ENCODE peak calls at places on chromosomes 13 and 19, in four cellular contexts. M is upper lobe of left lung, Z is lower leg skin, V is adrenal gland. L is an unnamed sample.

GRCh38 chr13:66940113-66940512 is 290.0 kb downstream of the PCDH9 start:
- DNase-seq in M (no peak), Z (no peak), V (no peak), L (no peak)

GRCh38 chr13:110323172-110323851 is 16.2 kb downstream of the COL4A2 start:
- DNase-seq in M (no peak), Z (no peak), V (no peak), L (no peak)

GRCh38 chr19:55014714-55015113 is 23.4 kb downstream of the GP6 start:
- DNase-seq in M (peak), Z (no peak), V (peak), L (no peak)

GRCh38 chr19:52226652-52227051 is 36.8 kb downstream of the PPP2R1A start:
- DNase-seq in M (no peak), Z (no peak), V (no peak), L (no peak)

GRCh38 chr19:50793558-50794065 is 3.4 kb downstream of the ACP4 start:
- DNase-seq in M (no peak), Z (no peak), V (no peak), L (no peak)

GRCh38 chr19:38245826-38246498 is 10.2 kb downstream of the PPP1R14A start:
- DNase-seq in M (no peak), Z (no peak), V (no peak), L (no peak)

GRCh38 chr13:53041968-53042485 is 13.4 kb downstream of the OLFM4 start:
- DNase-seq in M (no peak), Z (no peak), V (no peak), L (no peak)

GRCh38 chr19:48169974-48170803 is at the start of the genes LIG1 and ZSWIM9:
- DNase-seq in M (peak), Z (peak), V (peak), L (peak)

GRCh38 chr13:113110852-113111315 is 5.3 kb downstream of the F7 start:
- DNase-seq in M (no peak), Z (no peak), V (no peak), L (no peak)

GRCh38 chr13:98188544-98189166 is 11.6 kb upstream of the RNF113B start:
- DNase-seq in M (no peak), Z (no peak), V (no peak), L (no peak)

GRCh38 chr19:8180018-8180417 is 29.2 kb upstream of the CERS4 start:
- DNase-seq in M (no peak), Z (no peak), V (no peak), L (no peak)

GRCh38 chr19:7494416-7495098 is 5.7 kb upstream of the PEX11G start:
- DNase-seq in M (no peak), Z (no peak), V (peak), L (no peak)

GRCh38 chr13:27130223-27131015 is 41.2 kb downstream of the USP12 start:
- DNase-seq in M (no peak), Z (no peak), V (peak), L (no peak)

GRCh38 chr13:21673592-21674270 is 2.9 kb downstream of the FGF9 start:
- DNase-seq in M (peak), Z (no peak), V (peak), L (no peak)

GRCh38 chr13:87677334-87678234 is 6.4 kb downstream of the SLITRK5 start:
- DNase-seq in M (peak), Z (no peak), V (no peak), L (no peak)

GRCh38 chr13:47039106-47039505 is 142.3 kb upstream of the HTR2A start:
- DNase-seq in M (no peak), Z (no peak), V (no peak), L (no peak)

GRCh38 chr19:5480427-5480836 is 25.2 kb downstream of the ZNRF4 start:
- DNase-seq in M (no peak), Z (no peak), V (peak), L (no peak)

GRCh38 chr13:105097501-105097900 is 1438.0 kb downstream of the EFNB2 start:
- DNase-seq in M (no peak), Z (no peak), V (no peak), L (no peak)

GRCh38 chr13:63048648-63049047 is 1633.0 kb upstream of the PCDH20 start:
- DNase-seq in M (no peak), Z (no peak), V (no peak), L (no peak)

GRCh38 chr13:100521912-100522490 is 66.6 kb downstream of the GGACT start:
- DNase-seq in M (no peak), Z (no peak), V (no peak), L (no peak)

GRCh38 chr13:63279136-63279535 is 1863.5 kb upstream of the PCDH20 start:
- DNase-seq in M (no peak), Z (no peak), V (no peak), L (no peak)

GRCh38 chr13:36323951-36324566 is 22.1 kb downstream of the SPART start:
- DNase-seq in M (no peak), Z (no peak), V (no peak), L (no peak)

GRCh38 chr13:101049166-101049850 is 367.0 kb downstream of the NALCN start:
- DNase-seq in M (no peak), Z (no peak), V (no peak), L (no peak)

GRCh38 chr19:48630289-48631036 is 6.7 kb downstream of the DBP start:
- DNase-seq in M (peak), Z (no peak), V (peak), L (peak)

GRCh38 chr13:46211521-46212351 is at the start of gene LRRC63:
- DNase-seq in M (peak), Z (peak), V (peak), L (peak)

DNA sequence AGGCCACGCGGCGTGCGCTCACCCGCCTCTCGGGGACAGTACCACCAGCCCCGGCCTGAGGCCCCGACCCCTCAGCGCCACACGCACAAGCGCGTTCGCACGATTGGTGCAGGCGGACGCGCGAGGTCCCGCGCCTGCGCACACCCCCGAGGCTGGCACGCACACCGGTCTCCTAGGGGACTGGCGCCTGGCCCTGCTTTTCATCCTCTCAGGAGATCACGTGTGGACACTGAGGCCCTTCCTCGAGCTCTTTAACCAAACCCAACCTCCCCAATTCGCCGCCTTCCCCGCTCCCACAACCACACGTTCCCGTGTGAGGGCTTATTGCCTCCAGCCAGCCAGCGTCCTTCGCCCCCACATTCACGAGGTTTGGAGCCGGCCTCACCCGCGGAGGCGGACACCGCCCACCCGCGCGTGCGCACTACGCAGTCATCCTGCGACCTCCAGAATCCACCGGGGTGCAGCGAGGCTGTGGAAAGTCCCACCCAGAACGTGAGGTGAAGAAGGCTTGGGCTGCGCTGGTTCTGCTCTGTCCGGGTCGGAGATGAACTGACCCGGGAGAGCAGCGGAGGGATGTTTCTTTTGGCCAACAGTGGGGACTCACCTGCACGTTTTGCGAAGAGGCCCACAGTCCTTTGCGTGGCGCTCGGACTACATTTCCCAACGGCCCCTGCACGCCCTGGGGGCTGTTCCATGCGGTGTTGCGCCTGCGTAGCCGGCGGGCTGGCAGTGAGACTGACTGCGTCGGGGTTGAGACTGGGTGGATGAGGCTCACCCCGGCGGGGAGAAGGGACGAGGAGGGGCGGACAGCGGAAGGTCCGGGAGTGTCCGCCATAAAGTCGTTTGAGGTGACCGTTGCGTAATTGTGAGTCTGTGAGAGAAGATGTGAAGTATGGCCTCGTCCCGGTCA is 539 bp upstream of the ZNF667 start:
- DNase-seq in M (peak), Z (peak), V (peak), L (peak)
- TF ChIP-seq POLR2A in M (no peak), Z (no peak), V (peak), L (peak)

GRCh38 chr19:57302727-57303401 is 17.4 kb upstream of the ZNF543 start:
- DNase-seq in M (no peak), Z (no peak), V (peak), L (no peak)

GRCh38 chr19:57305056-57305455 is 15.2 kb upstream of the ZNF543 start:
- DNase-seq in M (no peak), Z (no peak), V (no peak), L (no peak)

DNA sequence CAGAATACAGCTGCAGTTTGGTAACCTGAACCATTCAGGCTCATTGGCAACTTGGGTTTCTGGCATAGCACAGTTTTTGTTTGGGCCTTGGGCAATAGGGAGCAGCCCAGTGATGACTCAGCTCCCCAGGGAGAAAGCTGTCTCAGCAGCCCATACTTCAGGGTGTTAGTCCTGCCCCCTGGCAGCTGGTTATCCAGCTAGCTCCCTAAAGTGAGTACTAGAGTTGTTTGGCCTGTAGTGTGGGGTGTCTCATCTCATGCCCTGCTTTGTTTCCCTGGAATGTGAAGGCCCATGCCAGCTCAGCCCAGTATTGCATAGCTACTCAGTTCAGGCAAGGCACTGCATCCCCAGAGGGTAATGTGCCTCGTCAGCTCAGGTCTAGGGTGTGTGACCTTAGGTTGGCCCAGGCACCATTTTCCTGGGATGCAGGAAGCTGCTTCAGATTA is 18.2 kb upstream of the ZNF543 start:
- DNase-seq in M (no peak), Z (peak), V (peak), L (no peak)
- TF ChIP-seq POLR2A in M (no peak), Z (no peak), V (no peak), L (no peak)

DNA sequence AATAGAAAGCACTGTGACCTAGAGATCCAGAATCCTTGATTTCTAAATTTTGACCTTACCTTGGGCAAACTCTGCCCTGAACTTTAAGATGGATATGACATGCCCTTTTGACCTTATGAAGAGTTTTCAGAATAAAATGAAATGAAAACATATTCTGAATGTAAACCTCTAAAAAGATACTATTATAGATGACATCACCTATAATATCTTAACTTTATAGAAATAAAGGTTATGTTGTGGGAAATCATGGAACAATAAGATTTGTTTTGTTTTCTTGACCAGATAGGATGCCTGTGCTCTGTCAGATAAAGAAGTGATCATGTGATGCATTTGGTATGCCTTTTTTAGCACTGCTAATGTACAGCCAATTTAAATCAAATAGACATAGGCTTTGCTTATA is 13.1 kb upstream of the LPAR6 start:
- DNase-seq in M (no peak), Z (no peak), V (no peak), L (no peak)
- TF ChIP-seq POLR2A in M (no peak), Z (no peak), V (no peak), L (no peak)

GRCh38 chr19:988081-988480 is 3.9 kb downstream of the WDR18 start:
- DNase-seq in M (no peak), Z (no peak), V (no peak), L (no peak)

GRCh38 chr19:986083-986482 is 1.9 kb downstream of the WDR18 start:
- DNase-seq in M (peak), Z (no peak), V (no peak), L (no peak)

GRCh38 chr19:982567-983170 is 1.5 kb upstream of the WDR18 start:
- DNase-seq in M (peak), Z (no peak), V (peak), L (peak)

GRCh38 chr19:980133-980998 is 3.8 kb upstream of the WDR18 start:
- DNase-seq in M (no peak), Z (no peak), V (no peak), L (no peak)

DNA sequence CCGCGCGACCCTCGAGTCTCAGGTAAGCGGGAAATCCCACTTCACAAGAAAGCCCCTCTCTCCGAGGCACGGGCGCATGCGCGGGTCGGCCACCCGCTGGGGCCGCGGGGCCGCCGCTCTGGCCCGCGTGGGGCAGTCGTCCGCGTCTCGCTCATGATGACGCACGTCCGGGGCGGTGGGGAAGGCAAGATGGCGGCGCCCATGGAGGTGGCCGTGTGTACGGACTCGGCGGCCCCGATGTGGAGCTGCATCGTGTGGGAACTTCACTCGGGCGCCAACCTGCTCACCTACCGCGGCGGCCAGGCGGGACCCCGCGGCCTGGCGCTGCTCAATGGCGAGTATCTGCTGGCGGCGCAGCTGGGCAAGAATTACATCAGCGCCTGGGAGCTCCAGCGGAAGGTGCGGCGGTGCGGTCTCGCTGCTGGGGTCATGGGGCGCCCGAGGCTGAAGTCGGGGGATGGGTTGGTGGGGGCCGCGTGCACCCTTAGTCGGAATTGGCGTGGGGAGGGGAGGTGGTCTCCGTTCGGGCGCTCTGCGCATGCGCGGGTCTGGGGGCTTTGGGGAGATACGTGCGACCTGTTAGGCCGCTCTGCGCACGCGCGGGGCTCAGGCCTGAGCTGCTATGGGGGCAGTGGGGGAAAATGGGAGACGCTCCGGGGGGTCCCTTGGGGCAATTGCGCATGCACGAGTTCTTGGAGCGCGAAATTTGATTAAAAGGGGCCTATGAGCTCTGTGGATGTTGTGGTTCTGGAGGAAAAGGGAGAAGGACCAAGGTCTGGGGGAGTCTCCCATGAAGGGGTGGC is at the start of gene WDR18:
- DNase-seq in M (peak), Z (peak), V (peak), L (peak)
- TF ChIP-seq POLR2A in M (no peak), Z (no peak), V (peak), L (peak)

GRCh38 chr19:35885225-35885624 is 15.1 kb downstream of the NFKBID start:
- DNase-seq in M (no peak), Z (no peak), V (no peak), L (no peak)

GRCh38 chr19:35890113-35890650 is 10.2 kb downstream of the NFKBID start:
- DNase-seq in M (no peak), Z (no peak), V (no peak), L (no peak)

GRCh38 chr19:35887197-35887596 is 13.1 kb downstream of the NFKBID start:
- DNase-seq in M (no peak), Z (no peak), V (no peak), L (no peak)

GRCh38 chr19:35885909-35886308 is 14.4 kb downstream of the NFKBID start:
- DNase-seq in M (no peak), Z (no peak), V (no peak), L (no peak)

GRCh38 chr19:35889370-35890112 is 10.8 kb downstream of the NFKBID start:
- DNase-seq in M (peak), Z (no peak), V (no peak), L (no peak)
- TF ChIP-seq POLR2A in M (no peak), Z (no peak), V (no peak), L (no peak)

GRCh38 chr19:12294308-12295158 is at the start of gene ZNF44:
- DNase-seq in M (peak), Z (peak), V (peak), L (peak)
- TF ChIP-seq POLR2A in M (no peak), Z (no peak), V (peak), L (peak)

GRCh38 chr19:56140583-56141415 is at the start of gene ZNF444:
- DNase-seq in M (peak), Z (peak), V (peak), L (peak)
- TF ChIP-seq POLR2A in M (no peak), Z (no peak), V (no peak), L (peak)

GRCh38 chr13:48146636-48147035 is 51.7 kb upstream of the MED4 start:
- DNase-seq in M (no peak), Z (no peak), V (no peak), L (no peak)

GRCh38 chr13:48138270-48138669 is 43.4 kb upstream of the MED4 start:
- DNase-seq in M (no peak), Z (no peak), V (no peak), L (no peak)

GRCh38 chr13:48146122-48146521 is 51.2 kb upstream of the MED4 start:
- DNase-seq in M (no peak), Z (no peak), V (no peak), L (no peak)

GRCh38 chr13:48144413-48145035 is 49.6 kb upstream of the MED4 start:
- DNase-seq in M (no peak), Z (no peak), V (peak), L (no peak)

DNA sequence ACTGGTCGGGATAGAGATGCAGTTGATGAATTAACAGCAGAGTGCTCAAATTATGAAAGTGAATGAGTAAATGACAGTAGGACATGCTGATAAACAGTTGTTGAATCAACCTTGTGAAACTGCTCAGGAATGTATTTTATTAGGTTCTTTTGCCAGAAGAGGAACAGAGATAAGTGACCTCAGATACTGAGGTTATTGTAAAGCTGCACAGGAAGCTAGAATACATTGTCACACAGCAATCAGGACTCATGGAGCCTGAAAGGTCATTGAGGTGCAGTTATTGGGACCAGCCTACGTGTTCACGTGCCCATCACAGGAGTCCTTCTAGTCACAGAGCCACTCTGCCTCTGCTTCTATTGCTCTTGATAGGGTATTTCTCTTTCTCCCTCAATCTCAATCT is 47.5 kb upstream of the MED4 start:
- DNase-seq in M (no peak), Z (no peak), V (no peak), L (no peak)
- TF ChIP-seq POLR2A in M (no peak), Z (no peak), V (no peak), L (no peak)

GRCh38 chr19:4030981-4031380 is 23.4 kb downstream of the PIAS4 start:
- DNase-seq in M (peak), Z (no peak), V (no peak), L (no peak)
- TF ChIP-seq POLR2A in M (no peak), Z (no peak), V (no peak), L (no peak)

DNA sequence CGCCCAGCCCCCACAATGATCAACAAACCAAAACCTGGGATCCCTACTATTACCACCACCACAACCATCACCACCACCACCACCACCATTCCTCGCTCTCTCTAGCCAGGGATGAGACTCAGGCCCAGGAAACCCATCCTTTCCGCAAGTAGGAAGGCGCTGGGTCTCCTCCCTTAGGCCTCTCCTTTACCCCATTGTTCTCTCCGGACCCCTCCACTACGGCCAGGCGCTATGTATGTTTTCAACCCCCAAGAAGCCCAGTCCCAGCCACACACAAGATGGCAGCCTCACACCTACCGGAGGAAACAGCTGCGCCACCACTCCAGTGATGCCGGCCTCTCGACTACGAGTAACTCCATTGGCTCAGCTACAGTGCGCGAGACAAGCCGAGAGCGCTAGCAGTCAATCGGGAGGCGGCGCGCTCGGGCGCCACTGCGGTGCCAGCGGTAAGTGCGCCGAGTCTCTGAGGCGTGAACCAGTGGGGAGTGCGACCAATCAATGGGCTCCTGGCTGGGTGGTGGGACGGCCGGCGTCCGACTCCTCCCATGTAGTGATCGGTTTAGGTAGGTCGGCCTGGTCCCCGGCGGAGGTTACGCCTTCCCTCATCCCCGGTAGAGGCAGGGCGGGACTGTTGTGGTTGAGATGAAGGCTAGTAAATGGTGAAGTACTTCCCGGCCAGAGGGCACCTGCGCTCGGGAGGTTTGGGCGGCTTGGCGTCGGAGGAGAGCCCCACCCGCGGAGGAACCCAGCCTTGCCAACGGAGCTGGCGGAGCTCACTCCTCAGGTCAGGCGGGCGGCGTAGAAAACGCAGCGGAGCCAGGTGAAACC is at the start of the genes CAB39L and SETDB2:
- DNase-seq in M (peak), Z (peak), V (peak), L (peak)
- TF ChIP-seq POLR2A in M (no peak), Z (no peak), V (peak), L (peak)